ENCODE peak calls at places on chromosomes 1 and 21, in six cellular contexts. One of them, this sample, is unnamed.

GRCh38 chr1:110783292-110783918 is 89.5 kb upstream of the CD53 start:
- DNase-seq in transverse colon: peak; percentile 27
- DNase-seq in HTR-8/SVneo: peak; percentile 28
- DNase-seq in CD4-positive, alpha-beta T cell: peak; percentile 46
- DNase-seq in substantia nigra: peak; percentile 1
- DNase-seq in stimulated activated CD8-positive, alpha-beta memory T cell treated with anti-CD3 and anti-CD28 coated beads, Interleukin-4, amount 100 ng/mL, for 1 hour: no peak
- DNase-seq in this sample: peak; percentile 34

GRCh38 chr1:154342836-154343472 is 17.6 kb downstream of the ATP8B2 start:
- DNase-seq in substantia nigra: no peak
- DNase-seq in HTR-8/SVneo: no peak
- DNase-seq in stimulated activated CD8-positive, alpha-beta memory T cell treated with anti-CD3 and anti-CD28 coated beads, Interleukin-4, amount 100 ng/mL, for 1 hour: peak; percentile 49
- DNase-seq in transverse colon: peak; percentile 61
- DNase-seq in CD4-positive, alpha-beta T cell: peak; percentile 62
- DNase-seq in this sample: no peak

GRCh38 chr1:101004061-101004460 is 21.5 kb downstream of the DPH5 start:
- DNase-seq in stimulated activated CD8-positive, alpha-beta memory T cell treated with anti-CD3 and anti-CD28 coated beads, Interleukin-4, amount 100 ng/mL, for 1 hour: no peak
- DNase-seq in transverse colon: no peak
- DNase-seq in HTR-8/SVneo: no peak
- DNase-seq in CD4-positive, alpha-beta T cell: no peak
- DNase-seq in substantia nigra: no peak
- DNase-seq in this sample: no peak

GRCh38 chr1:32702599-32703478 is at the start of gene SYNC:
- DNase-seq in HTR-8/SVneo: peak; percentile 52
- DNase-seq in stimulated activated CD8-positive, alpha-beta memory T cell treated with anti-CD3 and anti-CD28 coated beads, Interleukin-4, amount 100 ng/mL, for 1 hour: no peak
- DNase-seq in CD4-positive, alpha-beta T cell: no peak
- DNase-seq in substantia nigra: no peak
- DNase-seq in transverse colon: peak; percentile 93
- DNase-seq in this sample: no peak

GRCh38 chr21:15252437-15252836 is 187.6 kb upstream of the NRIP1 start:
- DNase-seq in substantia nigra: no peak
- DNase-seq in CD4-positive, alpha-beta T cell: no peak
- DNase-seq in transverse colon: no peak
- DNase-seq in stimulated activated CD8-positive, alpha-beta memory T cell treated with anti-CD3 and anti-CD28 coated beads, Interleukin-4, amount 100 ng/mL, for 1 hour: no peak
- DNase-seq in HTR-8/SVneo: no peak
- DNase-seq in this sample: no peak

GRCh38 chr21:33855190-33855589 is 60.4 kb downstream of the ATP5PO start:
- DNase-seq in stimulated activated CD8-positive, alpha-beta memory T cell treated with anti-CD3 and anti-CD28 coated beads, Interleukin-4, amount 100 ng/mL, for 1 hour: no peak
- DNase-seq in transverse colon: no peak
- DNase-seq in CD4-positive, alpha-beta T cell: no peak
- DNase-seq in HTR-8/SVneo: no peak
- DNase-seq in substantia nigra: no peak
- DNase-seq in this sample: no peak

GRCh38 chr1:222844108-222844779 is 29.4 kb downstream of the DISP1 start:
- DNase-seq in substantia nigra: no peak
- DNase-seq in stimulated activated CD8-positive, alpha-beta memory T cell treated with anti-CD3 and anti-CD28 coated beads, Interleukin-4, amount 100 ng/mL, for 1 hour: no peak
- DNase-seq in HTR-8/SVneo: no peak
- DNase-seq in transverse colon: no peak
- DNase-seq in CD4-positive, alpha-beta T cell: no peak
- DNase-seq in this sample: no peak

GRCh38 chr1:224203243-224204016 is 20.4 kb downstream of the DEGS1 start:
- DNase-seq in HTR-8/SVneo: no peak
- DNase-seq in transverse colon: peak; percentile 34
- DNase-seq in stimulated activated CD8-positive, alpha-beta memory T cell treated with anti-CD3 and anti-CD28 coated beads, Interleukin-4, amount 100 ng/mL, for 1 hour: no peak
- DNase-seq in substantia nigra: peak; percentile 8
- DNase-seq in CD4-positive, alpha-beta T cell: no peak
- DNase-seq in this sample: no peak

GRCh38 chr21:36491191-36491916 is 11.4 kb upstream of the CLDN14 start:
- DNase-seq in transverse colon: peak; percentile 38
- DNase-seq in HTR-8/SVneo: no peak
- DNase-seq in CD4-positive, alpha-beta T cell: no peak
- DNase-seq in substantia nigra: no peak
- DNase-seq in stimulated activated CD8-positive, alpha-beta memory T cell treated with anti-CD3 and anti-CD28 coated beads, Interleukin-4, amount 100 ng/mL, for 1 hour: no peak
- DNase-seq in this sample: no peak

GRCh38 chr21:14206222-14206621 is 4.5 kb downstream of the LIPI start:
- DNase-seq in CD4-positive, alpha-beta T cell: no peak
- DNase-seq in transverse colon: no peak
- DNase-seq in stimulated activated CD8-positive, alpha-beta memory T cell treated with anti-CD3 and anti-CD28 coated beads, Interleukin-4, amount 100 ng/mL, for 1 hour: no peak
- DNase-seq in substantia nigra: no peak
- DNase-seq in HTR-8/SVneo: no peak
- DNase-seq in this sample: no peak

GRCh38 chr1:198669023-198669698 is 30.3 kb downstream of the PTPRC start:
- DNase-seq in transverse colon: no peak
- DNase-seq in substantia nigra: no peak
- DNase-seq in CD4-positive, alpha-beta T cell: peak; percentile 29
- DNase-seq in stimulated activated CD8-positive, alpha-beta memory T cell treated with anti-CD3 and anti-CD28 coated beads, Interleukin-4, amount 100 ng/mL, for 1 hour: no peak
- DNase-seq in HTR-8/SVneo: peak; percentile 69
- DNase-seq in this sample: no peak

GRCh38 chr1:33624991-33625870 is 152.8 kb downstream of the ZSCAN20 start:
- DNase-seq in transverse colon: no peak
- DNase-seq in stimulated activated CD8-positive, alpha-beta memory T cell treated with anti-CD3 and anti-CD28 coated beads, Interleukin-4, amount 100 ng/mL, for 1 hour: no peak
- DNase-seq in substantia nigra: no peak
- DNase-seq in CD4-positive, alpha-beta T cell: no peak
- DNase-seq in HTR-8/SVneo: no peak
- DNase-seq in this sample: no peak

GRCh38 chr1:187408217-187409004 is 579.7 kb downstream of the PLA2G4A start:
- DNase-seq in stimulated activated CD8-positive, alpha-beta memory T cell treated with anti-CD3 and anti-CD28 coated beads, Interleukin-4, amount 100 ng/mL, for 1 hour: no peak
- DNase-seq in CD4-positive, alpha-beta T cell: no peak
- DNase-seq in substantia nigra: no peak
- DNase-seq in HTR-8/SVneo: no peak
- DNase-seq in transverse colon: no peak
- DNase-seq in this sample: no peak

GRCh38 chr21:46092026-46092764 is 5.7 kb upstream of the COL6A2 start:
- DNase-seq in HTR-8/SVneo: no peak
- DNase-seq in CD4-positive, alpha-beta T cell: no peak
- DNase-seq in stimulated activated CD8-positive, alpha-beta memory T cell treated with anti-CD3 and anti-CD28 coated beads, Interleukin-4, amount 100 ng/mL, for 1 hour: no peak
- DNase-seq in substantia nigra: no peak
- DNase-seq in transverse colon: peak; percentile 64
- DNase-seq in this sample: no peak

GRCh38 chr1:209645574-209646452 is 6.4 kb downstream of the LAMB3 start:
- DNase-seq in transverse colon: no peak
- DNase-seq in CD4-positive, alpha-beta T cell: no peak
- DNase-seq in HTR-8/SVneo: no peak
- DNase-seq in stimulated activated CD8-positive, alpha-beta memory T cell treated with anti-CD3 and anti-CD28 coated beads, Interleukin-4, amount 100 ng/mL, for 1 hour: no peak
- DNase-seq in substantia nigra: no peak
- DNase-seq in this sample: no peak

GRCh38 chr1:25030674-25031589 is 100.9 kb upstream of the RUNX3 start:
- DNase-seq in stimulated activated CD8-positive, alpha-beta memory T cell treated with anti-CD3 and anti-CD28 coated beads, Interleukin-4, amount 100 ng/mL, for 1 hour: peak; percentile 47
- DNase-seq in HTR-8/SVneo: no peak
- DNase-seq in transverse colon: peak; percentile 28
- DNase-seq in CD4-positive, alpha-beta T cell: peak; percentile 59
- DNase-seq in substantia nigra: no peak
- DNase-seq in this sample: no peak

GRCh38 chr1:151835596-151835995 is 4.0 kb upstream of the RORC start:
- DNase-seq in substantia nigra: no peak
- DNase-seq in HTR-8/SVneo: no peak
- DNase-seq in CD4-positive, alpha-beta T cell: no peak
- DNase-seq in stimulated activated CD8-positive, alpha-beta memory T cell treated with anti-CD3 and anti-CD28 coated beads, Interleukin-4, amount 100 ng/mL, for 1 hour: no peak
- DNase-seq in transverse colon: no peak
- DNase-seq in this sample: no peak

GRCh38 chr1:163071381-163072255 is 2.5 kb downstream of the RGS4 start:
- DNase-seq in substantia nigra: no peak
- DNase-seq in CD4-positive, alpha-beta T cell: no peak
- DNase-seq in HTR-8/SVneo: peak; percentile 47
- DNase-seq in stimulated activated CD8-positive, alpha-beta memory T cell treated with anti-CD3 and anti-CD28 coated beads, Interleukin-4, amount 100 ng/mL, for 1 hour: no peak
- DNase-seq in transverse colon: peak; percentile 46
- DNase-seq in this sample: peak; percentile 33

GRCh38 chr1:113003751-113004690 is 48.0 kb upstream of the SLC16A1 start:
- DNase-seq in substantia nigra: no peak
- DNase-seq in transverse colon: no peak
- DNase-seq in CD4-positive, alpha-beta T cell: no peak
- DNase-seq in HTR-8/SVneo: no peak
- DNase-seq in stimulated activated CD8-positive, alpha-beta memory T cell treated with anti-CD3 and anti-CD28 coated beads, Interleukin-4, amount 100 ng/mL, for 1 hour: no peak
- DNase-seq in this sample: no peak

GRCh38 chr1:55127827-55128343 is 87.3 kb downstream of the USP24 start:
- DNase-seq in stimulated activated CD8-positive, alpha-beta memory T cell treated with anti-CD3 and anti-CD28 coated beads, Interleukin-4, amount 100 ng/mL, for 1 hour: no peak
- DNase-seq in transverse colon: no peak
- DNase-seq in substantia nigra: no peak
- DNase-seq in CD4-positive, alpha-beta T cell: no peak
- DNase-seq in HTR-8/SVneo: no peak
- DNase-seq in this sample: no peak

GRCh38 chr21:42614811-42615342 is 38.5 kb upstream of the PDE9A start:
- DNase-seq in HTR-8/SVneo: peak; percentile 56
- DNase-seq in transverse colon: peak; percentile 37
- DNase-seq in stimulated activated CD8-positive, alpha-beta memory T cell treated with anti-CD3 and anti-CD28 coated beads, Interleukin-4, amount 100 ng/mL, for 1 hour: no peak
- DNase-seq in CD4-positive, alpha-beta T cell: peak; percentile 31
- DNase-seq in substantia nigra: no peak
- DNase-seq in this sample: peak; percentile 41

GRCh38 chr1:53617382-53618217 is 121.4 kb downstream of the GLIS1 start:
- DNase-seq in CD4-positive, alpha-beta T cell: no peak
- DNase-seq in transverse colon: no peak
- DNase-seq in stimulated activated CD8-positive, alpha-beta memory T cell treated with anti-CD3 and anti-CD28 coated beads, Interleukin-4, amount 100 ng/mL, for 1 hour: no peak
- DNase-seq in HTR-8/SVneo: no peak
- DNase-seq in substantia nigra: no peak
- DNase-seq in this sample: no peak